ENCODE peak calls at places on chromosomes 12 and 14, in nine cellular contexts. O is OCI-M1; V is SW480; H is PC-9; Z is NCI-H2171; G is stimulated activated CD4-positive, alpha-beta T cell treated with anti-CD3 and anti-CD28 coated beads, Interleukin-15, amount 100 ng/mL, for 1 hour; Q is A549; I is caudate nucleus; W is activated CD4-positive, alpha-beta T cell treated with anti-CD3 and anti-CD28 coated beads, Interleukin-2, amount 10 ng/mL, durations not matched to agents 7 days and 5 days. A is an unnamed sample.
A peak's percentile ranks its signal among the peaks of the same experiment; 100 is the strongest.

GRCh38 chr14:70014696-70015095 is 135.5 kb downstream of the SMOC1 start:
- DNase-seq in H (no peak), Z (no peak), I (no peak), W (no peak), Q (no peak), O (no peak), V (no peak), G (no peak), A (no peak)

GRCh38 chr12:57276935-57277563 is 26.1 kb upstream of the STAC3 start:
- DNase-seq in O (peak; percentile 37), W (peak; percentile 13), H (peak; percentile 11), Q (peak; percentile 55), V (peak; percentile 39), I (no peak), G (no peak), Z (no peak), A (no peak)

GRCh38 chr14:90382491-90383125 is 14.2 kb upstream of the CALM1 start:
- DNase-seq in Z (peak; percentile 60), W (peak; percentile 77), H (peak; percentile 19), Q (peak; percentile 75), G (peak; percentile 52), V (peak; percentile 82), I (peak; percentile 68), O (peak; percentile 80), A (no peak)

GRCh38 chr12:1367731-1368285 is 226.6 kb downstream of the FBXL14 start:
- DNase-seq in V (peak; percentile 62), Q (no peak), O (no peak), Z (no peak), G (no peak), I (no peak), H (no peak), W (no peak), A (no peak)

GRCh38 chr12:55728932-55729591 is at the start of gene CD63:
- DNase-seq in H (peak; percentile 80), W (peak; percentile 55), V (peak; percentile 83), Z (peak; percentile 51), I (peak; percentile 78), Q (peak; percentile 84), G (peak; percentile 64), O (peak; percentile 90), A (peak; percentile 67)

GRCh38 chr12:27140478-27140969 is 58.1 kb upstream of the C12orf71 start:
- DNase-seq in Q (no peak), I (no peak), O (no peak), Z (no peak), V (no peak), G (no peak), H (no peak), W (no peak), A (no peak)

GRCh38 chr12:76637807-76638206 is 78.2 kb upstream of the OSBPL8 start:
- DNase-seq in V (peak; percentile 19), Z (no peak), I (no peak), W (no peak), G (no peak), Q (no peak), O (no peak), H (no peak), A (no peak)

GRCh38 chr14:54807428-54807827 is 95.2 kb downstream of the GCH1 start:
- DNase-seq in Z (no peak), V (no peak), Q (no peak), W (no peak), G (no peak), H (no peak), O (no peak), I (no peak), A (no peak)

GRCh38 chr14:71626281-71626835 is 305.9 kb upstream of the RGS6 start:
- DNase-seq in G (no peak), V (no peak), Z (no peak), W (no peak), I (no peak), Q (no peak), H (no peak), O (no peak), A (no peak)

GRCh38 chr14:100025111-100025510 is 40.1 kb upstream of the EVL start:
- DNase-seq in W (peak; percentile 43), I (no peak), O (peak; percentile 75), Z (no peak), V (peak; percentile 24), H (peak; percentile 8), Q (peak; percentile 73), G (no peak), A (peak; percentile 60)

GRCh38 chr12:123119808-123120207 is 31.1 kb downstream of the PITPNM2 start:
- DNase-seq in H (no peak), I (no peak), V (no peak), Z (no peak), G (no peak), O (no peak), W (peak; percentile 61), Q (no peak), A (no peak)

GRCh38 chr12:26701604-26702215 is 131.3 kb downstream of the ITPR2 start:
- DNase-seq in O (peak; percentile 67), H (no peak), Q (peak; percentile 58), G (no peak), Z (no peak), I (no peak), W (peak; percentile 13), V (peak; percentile 86), A (peak; percentile 4)

GRCh38 chr14:59017285-59017965 is 171.0 kb upstream of the DAAM1 start:
- DNase-seq in I (no peak), H (no peak), V (no peak), W (no peak), O (no peak), Z (no peak), G (no peak), Q (no peak), A (no peak)

GRCh38 chr14:64604854-64605253 is 55.1 kb downstream of the PPP1R36 start:
- DNase-seq in Z (no peak), O (no peak), I (no peak), G (no peak), Q (no peak), H (no peak), V (no peak), W (no peak), A (no peak)

GRCh38 chr12:95545731-95546490 is 5.4 kb downstream of the USP44 start:
- DNase-seq in I (no peak), W (no peak), Z (no peak), O (no peak), V (no peak), Q (no peak), H (no peak), G (no peak), A (no peak)

GRCh38 chr12:78185109-78185508 is 354.4 kb downstream of the NAV3 start:
- DNase-seq in V (no peak), G (no peak), W (no peak), O (no peak), H (no peak), I (no peak), Z (no peak), Q (no peak), A (no peak)

GRCh38 chr12:100964026-100964425 is 169.4 kb downstream of the ANO4 start:
- DNase-seq in G (no peak), Q (no peak), W (no peak), Z (no peak), V (no peak), O (no peak), H (no peak), I (no peak), A (no peak)

GRCh38 chr12:116304621-116305020 is 27.1 kb upstream of the MED13L start:
- DNase-seq in W (no peak), I (no peak), H (no peak), V (no peak), Z (no peak), Q (no peak), G (no peak), O (no peak), A (no peak)

GRCh38 chr14:62066304-62066703 is 304.1 kb downstream of the SNAPC1 start:
- DNase-seq in G (no peak), W (no peak), Q (no peak), O (no peak), H (no peak), Z (no peak), I (no peak), V (no peak), A (no peak)

GRCh38 chr12:126033746-126034145 is 968.5 kb downstream of the AACS start:
- DNase-seq in V (peak; percentile 67), O (no peak), G (no peak), I (no peak), H (peak; percentile 26), Q (peak; percentile 27), Z (no peak), W (no peak), A (no peak)

GRCh38 chr14:64879635-64880381 is at the start of gene SPTB:
- DNase-seq in Q (no peak), V (peak; percentile 63), H (peak; percentile 43), W (peak; percentile 56), Z (peak; percentile 77), O (peak; percentile 77), G (peak; percentile 58), I (no peak), A (no peak)

GRCh38 chr12:69329669-69330428 is 18.3 kb upstream of the LYZ start:
- DNase-seq in Q (peak; percentile 17), H (no peak), O (no peak), V (no peak), Z (no peak), I (no peak), G (no peak), W (peak; percentile 38), A (no peak)

GRCh38 chr12:80655751-80656150 is 51.7 kb upstream of the MYF6 start:
- DNase-seq in I (no peak), H (no peak), Q (no peak), V (no peak), Z (no peak), O (no peak), G (no peak), W (no peak), A (no peak)

GRCh38 chr12:138898-139534 is 72.4 kb downstream of the IQSEC3 start:
- DNase-seq in O (no peak), Z (no peak), H (no peak), I (no peak), W (no peak), Q (no peak), G (no peak), V (no peak), A (no peak)

GRCh38 chr14:70904376-70904775 is 2.9 kb upstream of the PCNX1 start:
- DNase-seq in G (no peak), H (no peak), O (no peak), Z (no peak), I (no peak), V (no peak), Q (no peak), W (no peak), A (no peak)

GRCh38 chr12:24600996-24601395 is 347.9 kb downstream of the BCAT1 start:
- DNase-seq in H (no peak), O (no peak), I (no peak), Q (no peak), G (no peak), W (no peak), Z (no peak), V (no peak), A (no peak)

GRCh38 chr12:92417343-92417742 is 271.7 kb upstream of the BTG1 start:
- DNase-seq in Q (no peak), G (no peak), W (no peak), H (no peak), Z (no peak), V (no peak), O (no peak), I (no peak), A (no peak)

GRCh38 chr14:99573000-99573330 is 31.0 kb downstream of the CCDC85C start:
- DNase-seq in O (no peak), Q (no peak), H (no peak), Z (no peak), V (no peak), I (no peak), W (no peak), G (no peak), A (no peak)

GRCh38 chr12:100127766-100128508 is 14.7 kb downstream of the BLTP3B start:
- DNase-seq in Z (no peak), G (no peak), Q (no peak), I (no peak), O (peak; percentile 76), W (no peak), H (no peak), V (no peak), A (no peak)